ENCODE peak calls at places on chromosomes 5 and 9, in ten cellular contexts. R, N, D, I, S, E, X, B, C and M are unnamed samples.
A peak's percentile ranks its signal among the peaks of the same experiment; 100 is the strongest.

GRCh38 chr9:83027153-83027867 is 35.6 kb downstream of the RASEF start:
- DNase-seq in R (no peak), N (peak; percentile 95), D (no peak), I (no peak), S (no peak), E (no peak), X (peak; percentile 86), B (no peak), C (no peak), M (peak; percentile 59)

GRCh38 chr5:141192110-141192725 is at the start of gene PCDHB10:
- DNase-seq in R (no peak), N (no peak), D (no peak), I (no peak), S (peak; percentile 17), E (peak; percentile 59), X (no peak), B (no peak), C (peak; percentile 8), M (peak; percentile 22)

GRCh38 chr5:12095808-12096281 is 191.6 kb upstream of the CTNND2 start:
- DNase-seq in R (no peak), N (no peak), D (no peak), I (no peak), S (no peak), E (no peak), X (peak; percentile 1), B (no peak), C (no peak), M (peak; percentile 42)

GRCh38 chr5:88419931-88420330 is 151.3 kb upstream of the TMEM161B start:
- DNase-seq in R (no peak), N (no peak), D (no peak), I (no peak), S (no peak), E (no peak), X (no peak), B (no peak), C (no peak), M (no peak)

GRCh38 chr9:89491688-89492087 is 6.2 kb downstream of the SEMA4D start:
- DNase-seq in R (no peak), N (no peak), D (no peak), I (no peak), S (no peak), E (no peak), X (no peak), B (no peak), C (no peak), M (no peak)

GRCh38 chr5:10623305-10623910 is 59.5 kb downstream of the ANKRD33B start:
- DNase-seq in R (no peak), N (no peak), D (no peak), I (no peak), S (no peak), E (no peak), X (no peak), B (no peak), C (no peak), M (no peak)

GRCh38 chr5:78602400-78602799 is 46.2 kb downstream of the LHFPL2 start:
- DNase-seq in R (no peak), N (no peak), D (no peak), I (no peak), S (no peak), E (no peak), X (peak; percentile 41), B (no peak), C (no peak), M (no peak)

GRCh38 chr5:122062205-122062604 is 15.9 kb downstream of the LOX start:
- DNase-seq in R (no peak), N (peak; percentile 70), D (no peak), I (no peak), S (no peak), E (no peak), X (peak; percentile 42), B (no peak), C (no peak), M (no peak)

GRCh38 chr5:116249648-116250047 is 164.8 kb downstream of the COMMD10 start:
- DNase-seq in R (no peak), N (no peak), D (no peak), I (no peak), S (no peak), E (no peak), X (no peak), B (no peak), C (no peak), M (no peak)